ENCODE peak calls at places on chromosome 14, in ten cellular contexts. D, N, Z, U, M, J, P, R, O and K are unnamed samples.

GRCh38 chr14:95222151-95222631 is 64.9 kb upstream of the DICER1 start:
- DNase-seq in D (peak), N (no peak), Z (no peak), U (no peak), M (no peak), J (no peak), P (no peak), R (peak), O (no peak), K (no peak)

GRCh38 chr14:72663956-72664650 is 229.8 kb downstream of the DPF3 start:
- DNase-seq in D (no peak), N (no peak), Z (no peak), U (no peak), M (no peak), J (no peak), P (peak), R (no peak), O (no peak), K (no peak)

GRCh38 chr14:106491851-106492250 is 965.5 kb downstream of the TMEM121 start:
- DNase-seq in D (no peak), N (peak), Z (no peak), U (peak), M (no peak), J (no peak), P (peak), R (no peak), O (no peak), K (no peak)

GRCh38 chr14:102351023-102351422 is 11.7 kb downstream of the CINP start:
- DNase-seq in D (no peak), N (no peak), Z (no peak), U (no peak), M (no peak), J (no peak), P (no peak), R (no peak), O (no peak), K (no peak)

GRCh38 chr14:65286443-65286842 is 126.1 kb upstream of the FUT8 start:
- DNase-seq in D (no peak), N (peak), Z (no peak), U (no peak), M (peak), J (no peak), P (peak), R (no peak), O (no peak), K (no peak)

GRCh38 chr14:64758711-64759554 is 54.7 kb downstream of the PLEKHG3 start:
- DNase-seq in D (no peak), N (no peak), Z (peak), U (peak), M (no peak), J (no peak), P (peak), R (peak), O (no peak), K (peak)

GRCh38 chr14:106436310-106436905 is 910.0 kb downstream of the TMEM121 start:
- DNase-seq in D (no peak), N (peak), Z (no peak), U (peak), M (peak), J (peak), P (peak), R (no peak), O (no peak), K (peak)

GRCh38 chr14:105419305-105420091 is at the start of gene MTA1:
- DNase-seq in D (peak), N (peak), Z (no peak), U (peak), M (no peak), J (peak), P (peak), R (peak), O (peak), K (no peak)

GRCh38 chr14:91063119-91063518 is 2.7 kb upstream of the RPS6KA5 start:
- DNase-seq in D (no peak), N (peak), Z (no peak), U (no peak), M (peak), J (no peak), P (no peak), R (no peak), O (no peak), K (no peak)

GRCh38 chr14:67881225-67881624 is 61.6 kb downstream of the RAD51B start:
- DNase-seq in D (no peak), N (no peak), Z (no peak), U (no peak), M (peak), J (no peak), P (no peak), R (no peak), O (no peak), K (no peak)

GRCh38 chr14:32635103-32635719 is 303.5 kb upstream of the NPAS3 start:
- DNase-seq in D (no peak), N (no peak), Z (peak), U (no peak), M (no peak), J (no peak), P (peak), R (peak), O (no peak), K (no peak)

GRCh38 chr14:65428691-65429090 is 16.2 kb downstream of the FUT8 start:
- DNase-seq in D (no peak), N (no peak), Z (no peak), U (no peak), M (no peak), J (no peak), P (no peak), R (no peak), O (no peak), K (no peak)

GRCh38 chr14:23102801-23103200 is 2.0 kb downstream of the CIROP start:
- DNase-seq in D (no peak), N (no peak), Z (no peak), U (no peak), M (no peak), J (no peak), P (no peak), R (no peak), O (no peak), K (no peak)

GRCh38 chr14:102262894-102263462 is 42.0 kb downstream of the MOK start:
- DNase-seq in D (no peak), N (peak), Z (no peak), U (no peak), M (no peak), J (no peak), P (peak), R (peak), O (peak), K (no peak)

GRCh38 chr14:58771016-58771415 is 133.3 kb downstream of the DACT1 start:
- DNase-seq in D (no peak), N (no peak), Z (no peak), U (no peak), M (no peak), J (no peak), P (no peak), R (no peak), O (no peak), K (no peak)

GRCh38 chr14:98711453-98711852 is 560.5 kb downstream of the BCL11B start:
- DNase-seq in D (no peak), N (peak), Z (no peak), U (no peak), M (no peak), J (no peak), P (peak), R (no peak), O (no peak), K (no peak)

GRCh38 chr14:99408286-99408970 is 72.2 kb downstream of the SETD3 start:
- DNase-seq in D (no peak), N (no peak), Z (no peak), U (no peak), M (no peak), J (no peak), P (no peak), R (no peak), O (no peak), K (no peak)